ENCODE peak calls at places on chromosome X, in eight cellular contexts. Y is left lung, U is heart left ventricle, G is coronary artery, R is small intestine, O is astrocyte, X is cardiac fibroblast, T is cardiac muscle cell. M is an unnamed sample.
A peak's percentile ranks its signal among the peaks of the same experiment; 100 is the strongest.

GRCh38 chrX:63394872-63395271 is 43.7 kb upstream of the SPIN4 start:
- DNase-seq in Y (no peak), U (no peak), G (no peak), R (no peak), O (no peak), X (no peak), T (no peak), M (no peak)

GRCh38 chrX:74467656-74468055 is 46.4 kb downstream of the SLC16A2 start:
- DNase-seq in Y (no peak), U (no peak), G (no peak), R (no peak), O (no peak), X (no peak), T (no peak), M (no peak)

GRCh38 chrX:113287761-113288160 is 447.1 kb upstream of the AMOT start:
- DNase-seq in Y (no peak), U (no peak), G (no peak), R (no peak), O (no peak), X (no peak), T (no peak), M (no peak)

GRCh38 chrX:112211459-112211858 is 128.9 kb upstream of the TRPC5 start:
- DNase-seq in Y (no peak), U (no peak), G (no peak), R (no peak), O (peak; percentile 54), X (no peak), T (no peak), M (no peak)

GRCh38 chrX:11666180-11666579 is 460 bp upstream of the ARHGAP6 start:
- DNase-seq in Y (no peak), U (no peak), G (no peak), R (no peak), O (no peak), X (no peak), T (peak; percentile 15), M (no peak)

GRCh38 chrX:51860679-51861078 is 32.7 kb upstream of the MAGED1 start:
- DNase-seq in Y (no peak), U (no peak), G (no peak), R (peak; percentile 44), O (peak; percentile 40), X (peak; percentile 59), T (peak; percentile 63), M (no peak)

GRCh38 chrX:100928660-100929613 is at the start of gene XKRX:
- DNase-seq in Y (peak; percentile 78), U (peak; percentile 10), G (no peak), R (peak; percentile 64), O (peak; percentile 3), X (peak; percentile 13), T (peak; percentile 15), M (no peak)

GRCh38 chrX:46665232-46666162 is 91.9 kb downstream of the CHST7 start:
- DNase-seq in Y (no peak), U (no peak), G (no peak), R (no peak), O (no peak), X (peak; percentile 49), T (no peak), M (no peak)

GRCh38 chrX:64977830-64978229 is 1.6 kb upstream of the ZC4H2 start:
- DNase-seq in Y (no peak), U (no peak), G (no peak), R (no peak), O (no peak), X (peak; percentile 37), T (no peak), M (no peak)

GRCh38 chrX:115330498-115331138 is 41.1 kb downstream of the LUZP4 start:
- DNase-seq in Y (no peak), U (peak; percentile 18), G (no peak), R (peak; percentile 44), O (peak; percentile 43), X (peak; percentile 74), T (peak; percentile 82), M (no peak)

GRCh38 chrX:17488036-17488435 is 113.0 kb downstream of the NHS start:
- DNase-seq in Y (no peak), U (no peak), G (no peak), R (no peak), O (peak; percentile 33), X (peak; percentile 36), T (peak; percentile 67), M (no peak)

GRCh38 chrX:40644175-40644574 is 3.2 kb downstream of the CXorf38 start:
- DNase-seq in Y (no peak), U (no peak), G (no peak), R (peak; percentile 25), O (no peak), X (peak; percentile 68), T (peak; percentile 78), M (no peak)

GRCh38 chrX:154696328-154697045 is 43.1 kb upstream of the CTAG2 start:
- DNase-seq in Y (no peak), U (no peak), G (no peak), R (no peak), O (peak; percentile 62), X (peak; percentile 89), T (peak; percentile 82), M (peak; percentile 61)

GRCh38 chrX:91081873-91082272 is 352.8 kb upstream of the PABPC5 start:
- DNase-seq in Y (no peak), U (no peak), G (no peak), R (no peak), O (no peak), X (no peak), T (no peak), M (no peak)

GRCh38 chrX:103376118-103376978 is at the start of gene BEX3:
- DNase-seq in Y (peak; percentile 50), U (peak; percentile 35), G (no peak), R (peak; percentile 8), O (peak; percentile 36), X (peak; percentile 47), T (peak; percentile 77), M (no peak)

GRCh38 chrX:120309873-120310730 is 1.2 kb downstream of the TMEM255A start:
- DNase-seq in Y (no peak), U (no peak), G (no peak), R (no peak), O (peak; percentile 12), X (peak; percentile 7), T (no peak), M (no peak)

GRCh38 chrX:102835504-102836146 is 101.4 kb upstream of the RAB40AL start:
- DNase-seq in Y (no peak), U (no peak), G (no peak), R (peak; percentile 15), O (no peak), X (peak; percentile 50), T (peak; percentile 51), M (no peak)

GRCh38 chrX:16511776-16512400 is 138.1 kb upstream of the S100G start:
- DNase-seq in Y (no peak), U (no peak), G (no peak), R (no peak), O (peak; percentile 20), X (peak; percentile 29), T (peak; percentile 42), M (no peak)

GRCh38 chrX:34300871-34301270 is 168.8 kb upstream of the FAM47A start:
- DNase-seq in Y (no peak), U (peak; percentile 4), G (no peak), R (peak; percentile 0), O (peak; percentile 1), X (peak; percentile 71), T (peak; percentile 61), M (peak; percentile 3)

GRCh38 chrX:1419545-1420355 is 27.8 kb upstream of the SLC25A6 start:
- DNase-seq in Y (no peak), U (no peak), G (no peak), R (no peak), O (no peak), X (no peak), T (no peak), M (no peak)

GRCh38 chrX:33207056-33207455 is 4.3 kb downstream of the DMD start:
- DNase-seq in Y (no peak), U (no peak), G (no peak), R (no peak), O (no peak), X (peak; percentile 46), T (peak; percentile 43), M (no peak)

GRCh38 chrX:129659137-129659536 is 4.4 kb upstream of the APLN start:
- DNase-seq in Y (no peak), U (no peak), G (no peak), R (no peak), O (no peak), X (peak; percentile 27), T (no peak), M (no peak)
- H3K4me3 ChIP-seq in Y (no peak overlapping the region), U (no peak overlapping the region), G (no peak overlapping the region), R (no peak overlapping the region), O (no peak overlapping the region), X (no peak overlapping the region), T (no peak overlapping the region), M (no peak overlapping the region)

GRCh38 chrX:39161856-39162255 is 360.6 kb downstream of the MID1IP1 start:
- DNase-seq in Y (no peak), U (no peak), G (no peak), R (no peak), O (no peak), X (no peak), T (no peak), M (no peak)
- H3K4me3 ChIP-seq in Y (no peak overlapping the region), U (no peak overlapping the region), G (no peak overlapping the region), R (no peak overlapping the region), O (no peak overlapping the region), X (no peak overlapping the region), T (no peak overlapping the region), M (no peak overlapping the region)

DNA sequence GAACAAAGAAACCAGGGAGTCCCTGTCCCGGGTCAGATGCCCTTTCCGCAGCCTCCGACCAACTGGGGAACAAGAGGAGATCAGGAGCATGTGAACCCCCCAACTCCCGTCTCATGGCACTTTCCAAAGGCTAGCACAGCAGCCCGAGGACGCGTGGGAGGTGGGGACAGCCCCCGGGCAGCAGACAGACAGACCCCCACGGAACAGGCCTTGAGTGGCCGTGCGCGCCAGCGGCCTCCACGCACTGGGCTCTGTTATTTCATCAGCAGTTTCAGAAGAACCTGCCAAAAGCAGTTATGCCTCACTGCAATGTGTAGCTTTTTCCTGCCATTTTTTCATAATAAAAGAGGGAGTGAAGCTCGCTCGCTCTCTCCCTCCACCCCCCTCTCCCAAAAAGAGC is 349 bp upstream of the FGF16 start:
- DNase-seq in Y (no peak), U (no peak), G (no peak), R (no peak), O (no peak), X (no peak), T (peak; percentile 44), M (no peak)
- H3K4me3 ChIP-seq in Y (no peak overlapping the region), U (no peak overlapping the region), G (peak overlapping the region; percentile 66), R (no peak overlapping the region), O (peak overlapping the region; percentile 8), X (no peak overlapping the region), T (peak overlapping the region; percentile 40), M (no peak overlapping the region)

GRCh38 chrX:18997916-18998315 is 14.0 kb upstream of the PHKA2 start:
- DNase-seq in Y (no peak), U (no peak), G (no peak), R (no peak), O (no peak), X (peak; percentile 10), T (peak; percentile 4), M (no peak)
- H3K4me3 ChIP-seq in Y (no peak overlapping the region), U (no peak overlapping the region), G (no peak overlapping the region), R (no peak overlapping the region), O (no peak overlapping the region), X (no peak overlapping the region), T (no peak overlapping the region), M (no peak overlapping the region)

DNA sequence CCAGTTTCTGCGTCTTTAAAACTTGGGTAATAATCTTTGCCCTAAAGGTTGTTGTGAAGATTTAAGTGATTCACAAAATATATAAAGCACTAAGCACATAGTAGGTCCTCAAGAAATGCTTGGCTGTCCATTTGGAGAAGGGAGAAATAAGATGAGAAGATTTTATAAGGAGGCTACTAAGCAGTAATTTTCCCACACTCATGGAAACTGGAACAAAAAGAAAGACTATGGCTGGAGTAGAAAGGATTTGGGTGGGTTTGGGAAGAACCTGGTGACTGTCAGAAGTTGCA is 47.0 kb downstream of the PRPS1 start:
- DNase-seq in Y (no peak), U (no peak), G (no peak), R (no peak), O (no peak), X (no peak), T (no peak), M (no peak)
- H3K4me3 ChIP-seq in Y (peak overlapping the region; percentile 52), U (no peak overlapping the region), G (peak overlapping the region; percentile 69), R (no peak overlapping the region), O (no peak overlapping the region), X (peak overlapping the region; percentile 72), T (no peak overlapping the region), M (peak overlapping the region; percentile 60)